ENCODE peak calls at places on chromosomes 3 and 15, in six cellular contexts. Z is endothelial cell of umbilical vein, J is GM23248, I is IMR-90, F is H9, Y is fibroblast of lung. A is an unnamed sample.

GRCh38 chr3:13881536-13882410 is 1.9 kb upstream of the WNT7A start:
- DNase-seq in F (peak; percentile 11), Z (no peak), J (no peak), Y (no peak), I (no peak), A (no peak)

GRCh38 chr3:150146891-150147761 is 176.4 kb upstream of the PFN2 start:
- DNase-seq in J (peak; percentile 96), I (peak; percentile 98), Z (peak; percentile 14), F (no peak), Y (peak; percentile 97), A (no peak)

GRCh38 chr3:169327969-169328368 is 335.5 kb downstream of the MECOM start:
- DNase-seq in Z (no peak), J (no peak), I (no peak), Y (no peak), F (no peak), A (no peak)

GRCh38 chr15:29451201-29451781 is 181.7 kb upstream of the NSMCE3 start:
- DNase-seq in Y (no peak), F (peak; percentile 75), I (no peak), J (no peak), Z (no peak), A (no peak)

GRCh38 chr15:73750441-73750840 is 2.7 kb downstream of the INSYN1 start:
- DNase-seq in F (no peak), J (no peak), Z (no peak), Y (no peak), I (no peak), A (no peak)

GRCh38 chr3:11530153-11530721 is 113.5 kb downstream of the VGLL4 start:
- DNase-seq in I (peak; percentile 98), Y (peak; percentile 97), Z (no peak), J (peak; percentile 85), F (no peak), A (no peak)

GRCh38 chr15:62920569-62921502 is 121.7 kb upstream of the TPM1 start:
- DNase-seq in I (peak; percentile 63), F (no peak), J (peak; percentile 68), Y (peak; percentile 89), Z (no peak), A (no peak)

GRCh38 chr3:113649169-113649833 is 47.1 kb downstream of the USF3 start:
- DNase-seq in Y (peak; percentile 55), J (no peak), I (peak; percentile 8), Z (no peak), F (no peak), A (no peak)

GRCh38 chr3:169478566-169479313 is 184.8 kb downstream of the MECOM start:
- DNase-seq in Y (no peak), I (peak; percentile 14), F (no peak), Z (no peak), J (peak; percentile 24), A (no peak)

GRCh38 chr15:70505411-70505919 is 257.9 kb downstream of the UACA start:
- DNase-seq in Y (peak; percentile 74), I (peak; percentile 87), Z (peak; percentile 59), F (no peak), J (peak; percentile 95), A (no peak)

GRCh38 chr15:66294157-66294931 is 976 bp downstream of the DIS3L start:
- DNase-seq in Y (peak; percentile 57), J (peak; percentile 83), F (peak; percentile 54), Z (peak; percentile 68), I (peak; percentile 66), A (peak; percentile 24)

GRCh38 chr3:112958749-112959560 is 15.9 kb downstream of the CD200R1 start:
- DNase-seq in I (no peak), Z (no peak), Y (peak; percentile 0), J (no peak), F (no peak), A (peak; percentile 22)

GRCh38 chr3:32100465-32100864 is 6.0 kb upstream of the GPD1L start:
- DNase-seq in I (no peak), Y (no peak), J (no peak), Z (no peak), F (no peak), A (no peak)

GRCh38 chr15:25859838-25860645 is 3.1 kb downstream of the ATP10A start:
- DNase-seq in Z (no peak), Y (peak; percentile 6), F (no peak), I (no peak), J (peak; percentile 54), A (no peak)

GRCh38 chr3:109224333-109224732 is 87.8 kb downstream of the C3orf85 start:
- DNase-seq in I (no peak), F (peak; percentile 84), J (no peak), Z (no peak), Y (no peak), A (no peak)

GRCh38 chr3:150293401-150294001 is 114.6 kb upstream of the TSC22D2 start:
- DNase-seq in Z (no peak), I (peak; percentile 81), J (peak; percentile 77), Y (peak; percentile 86), F (no peak), A (no peak)

GRCh38 chr15:69979783-69980182 is 117.9 kb downstream of the TLE3 start:
- DNase-seq in Z (no peak), F (no peak), J (no peak), I (no peak), Y (no peak), A (no peak)

GRCh38 chr3:11711826-11712225 is 68.1 kb upstream of the VGLL4 start:
- DNase-seq in I (no peak), Y (no peak), F (no peak), Z (no peak), J (peak; percentile 57), A (no peak)

GRCh38 chr3:30113906-30114305 is 492.5 kb upstream of the TGFBR2 start:
- DNase-seq in I (no peak), Y (no peak), F (no peak), Z (no peak), J (peak; percentile 20), A (no peak)

GRCh38 chr3:30114918-30115317 is 491.5 kb upstream of the TGFBR2 start:
- DNase-seq in I (no peak), F (no peak), Y (peak; percentile 25), J (no peak), Z (no peak), A (no peak)

GRCh38 chr3:30112904-30113484 is 493.4 kb upstream of the TGFBR2 start:
- DNase-seq in J (peak; percentile 70), Z (peak; percentile 76), F (no peak), Y (peak; percentile 76), I (peak; percentile 59), A (no peak)
- H3K9ac ChIP-seq in J (no peak overlapping the region), Z (no peak overlapping the region), F (no peak overlapping the region), Y (no peak overlapping the region), I (no peak overlapping the region), A (no peak overlapping the region)

GRCh38 chr3:99823723-99824711 is 6.4 kb downstream of the CMSS1 start:
- DNase-seq in Y (no peak), I (no peak), J (no peak), Z (no peak), F (no peak), A (no peak)

GRCh38 chr3:99817437-99818240 is at the start of gene CMSS1:
- DNase-seq in J (peak; percentile 96), F (peak; percentile 90), I (peak; percentile 90), Y (peak; percentile 94), Z (peak; percentile 95), A (peak; percentile 86)

GRCh38 chr3:99817047-99817436 is 620 bp upstream of the CMSS1 start:
- DNase-seq in J (peak; percentile 59), F (peak; percentile 36), Z (no peak), I (no peak), Y (no peak), A (no peak)

GRCh38 chr3:99818818-99819217 is 1.2 kb downstream of the CMSS1 start:
- DNase-seq in F (no peak), J (peak; percentile 23), Z (no peak), Y (no peak), I (no peak), A (no peak)
- H3K9ac ChIP-seq in F (no peak overlapping the region), J (peak overlapping the region; percentile 93), Z (no peak overlapping the region), Y (no peak overlapping the region), I (no peak overlapping the region), A (peak overlapping the region; percentile 93)

DNA sequence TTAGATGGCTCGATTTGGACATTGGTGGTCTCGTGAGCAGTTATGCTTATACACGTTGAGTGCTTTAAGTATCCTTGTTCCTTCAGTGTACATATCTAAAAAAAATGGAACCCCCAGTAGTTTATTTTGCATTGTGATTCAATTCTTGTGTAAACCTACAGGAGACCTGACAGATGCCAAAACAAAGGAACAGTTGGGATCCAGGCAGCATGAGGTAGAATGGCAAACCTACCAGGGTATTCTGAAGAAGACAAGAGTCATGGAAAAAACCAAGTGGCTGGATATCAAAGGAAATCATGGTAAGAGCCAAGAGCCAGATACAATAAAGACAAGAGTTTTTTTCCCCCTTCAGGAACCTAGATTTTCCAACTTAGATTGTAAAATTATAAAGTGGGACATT is 2.0 kb downstream of the TMEM62 start:
- DNase-seq in F (no peak), I (no peak), Z (no peak), J (no peak), Y (no peak), A (no peak)
- H3K9ac ChIP-seq in F (no peak overlapping the region), I (no peak overlapping the region), Z (no peak overlapping the region), J (no peak overlapping the region), Y (no peak overlapping the region), A (no peak overlapping the region)

DNA sequence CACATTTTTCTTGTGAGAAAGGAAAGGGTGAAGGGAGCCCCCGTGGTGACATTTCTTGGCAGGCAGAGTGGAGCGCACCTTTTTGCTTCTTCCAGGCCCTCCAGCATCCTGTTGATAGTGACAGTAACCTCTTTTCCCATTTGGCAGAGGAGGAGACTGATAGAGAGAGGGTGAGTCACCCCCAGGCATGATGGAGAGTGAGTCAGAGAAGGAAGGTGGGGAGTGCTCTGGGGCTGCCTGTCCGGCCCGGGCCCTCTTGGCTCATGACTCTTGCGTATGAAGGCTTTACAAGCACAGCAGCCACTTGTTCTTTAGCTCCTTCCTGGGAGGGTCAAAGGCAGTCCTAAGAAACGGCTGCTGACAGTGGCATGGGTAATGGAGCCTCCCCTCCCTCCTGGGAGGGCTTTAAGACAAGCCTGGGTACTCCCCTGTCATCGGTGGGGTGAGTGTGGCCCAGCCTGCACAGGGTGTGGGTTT is 16.0 kb downstream of the ANKRD63 start:
- DNase-seq in Z (peak; percentile 94), J (peak; percentile 93), I (peak; percentile 97), F (no peak), Y (peak; percentile 90), A (no peak)
- H3K9ac ChIP-seq in Z (no peak overlapping the region), J (no peak overlapping the region), I (no peak overlapping the region), F (no peak overlapping the region), Y (no peak overlapping the region), A (no peak overlapping the region)

DNA sequence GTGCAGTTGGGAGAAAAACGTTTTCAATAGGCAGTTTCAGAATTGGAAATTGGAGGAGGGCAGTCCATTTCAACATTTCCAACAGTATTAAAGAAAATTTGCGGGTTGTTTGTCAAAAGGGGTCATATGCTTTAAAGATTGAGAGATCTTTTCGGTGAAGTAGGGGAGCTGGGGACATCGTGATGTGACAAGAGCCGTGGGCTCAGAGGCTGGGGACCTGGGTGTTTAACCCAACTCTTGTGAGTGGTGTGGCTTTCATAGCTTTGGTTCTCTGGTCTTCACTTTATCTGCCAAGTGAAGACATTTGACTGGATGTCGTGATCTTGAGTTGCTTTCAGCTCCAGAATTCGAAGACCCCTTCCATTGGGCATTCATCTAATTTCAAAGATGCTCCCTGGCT is 133.2 kb downstream of the PGPEP1L start:
- DNase-seq in Z (no peak), Y (no peak), J (no peak), I (no peak), F (no peak), A (no peak)
- H3K9ac ChIP-seq in Z (no peak overlapping the region), Y (no peak overlapping the region), J (peak overlapping the region; percentile 56), I (peak overlapping the region; percentile 68), F (no peak overlapping the region), A (no peak overlapping the region)